ENCODE peak calls at places on chromosomes 12 and 14, in eight cellular contexts. G, X, L, R, C, T, E and P are unnamed samples.

GRCh38 chr14:64126548-64126947 is 167.6 kb downstream of the ESR2 start:
- DNase-seq in G (no peak), X (no peak), L (no peak), R (no peak), C (no peak), T (no peak), E (no peak), P (no peak)

GRCh38 chr14:61139006-61139599 is 142.0 kb downstream of the TMEM30B start:
- DNase-seq in G (no peak), X (no peak), L (no peak), R (no peak), C (no peak), T (no peak), E (no peak), P (no peak)

GRCh38 chr14:102509744-102510615 is at the start of gene ANKRD9:
- DNase-seq in G (peak; percentile 97), X (peak; percentile 85), L (peak; percentile 95), R (peak; percentile 30), C (peak; percentile 95), T (peak; percentile 99), E (peak; percentile 78), P (no peak)

GRCh38 chr12:124910561-124911478 is 3.6 kb downstream of the UBC start:
- DNase-seq in G (no peak), X (no peak), L (no peak), R (no peak), C (no peak), T (no peak), E (no peak), P (no peak)

GRCh38 chr12:53585726-53586125 is 40.5 kb downstream of the ATF7 start:
- DNase-seq in G (no peak), X (no peak), L (no peak), R (no peak), C (no peak), T (no peak), E (no peak), P (no peak)

GRCh38 chr12:11347810-11348209 is 37.6 kb upstream of the PRB4 start:
- DNase-seq in G (no peak), X (no peak), L (no peak), R (no peak), C (peak; percentile 4), T (no peak), E (no peak), P (no peak)

GRCh38 chr12:6735448-6736191 is 11.8 kb downstream of the COPS7A start:
- DNase-seq in G (peak; percentile 69), X (peak; percentile 46), L (peak; percentile 82), R (no peak), C (peak; percentile 54), T (no peak), E (no peak), P (no peak)

GRCh38 chr12:59742831-59743230 is 147.0 kb downstream of the SLC16A7 start:
- DNase-seq in G (no peak), X (no peak), L (no peak), R (no peak), C (no peak), T (no peak), E (no peak), P (no peak)

GRCh38 chr14:99747167-99747566 is 46.0 kb upstream of the EML1 start:
- DNase-seq in G (no peak), X (no peak), L (peak; percentile 58), R (no peak), C (no peak), T (no peak), E (no peak), P (no peak)

GRCh38 chr12:11970155-11970520 is 100.6 kb upstream of the BCL2L14 start:
- DNase-seq in G (no peak), X (no peak), L (no peak), R (no peak), C (no peak), T (no peak), E (no peak), P (no peak)

GRCh38 chr14:67263499-67264149 is 22.4 kb downstream of the PALS1 start:
- DNase-seq in G (no peak), X (no peak), L (no peak), R (no peak), C (no peak), T (no peak), E (no peak), P (no peak)

DNA sequence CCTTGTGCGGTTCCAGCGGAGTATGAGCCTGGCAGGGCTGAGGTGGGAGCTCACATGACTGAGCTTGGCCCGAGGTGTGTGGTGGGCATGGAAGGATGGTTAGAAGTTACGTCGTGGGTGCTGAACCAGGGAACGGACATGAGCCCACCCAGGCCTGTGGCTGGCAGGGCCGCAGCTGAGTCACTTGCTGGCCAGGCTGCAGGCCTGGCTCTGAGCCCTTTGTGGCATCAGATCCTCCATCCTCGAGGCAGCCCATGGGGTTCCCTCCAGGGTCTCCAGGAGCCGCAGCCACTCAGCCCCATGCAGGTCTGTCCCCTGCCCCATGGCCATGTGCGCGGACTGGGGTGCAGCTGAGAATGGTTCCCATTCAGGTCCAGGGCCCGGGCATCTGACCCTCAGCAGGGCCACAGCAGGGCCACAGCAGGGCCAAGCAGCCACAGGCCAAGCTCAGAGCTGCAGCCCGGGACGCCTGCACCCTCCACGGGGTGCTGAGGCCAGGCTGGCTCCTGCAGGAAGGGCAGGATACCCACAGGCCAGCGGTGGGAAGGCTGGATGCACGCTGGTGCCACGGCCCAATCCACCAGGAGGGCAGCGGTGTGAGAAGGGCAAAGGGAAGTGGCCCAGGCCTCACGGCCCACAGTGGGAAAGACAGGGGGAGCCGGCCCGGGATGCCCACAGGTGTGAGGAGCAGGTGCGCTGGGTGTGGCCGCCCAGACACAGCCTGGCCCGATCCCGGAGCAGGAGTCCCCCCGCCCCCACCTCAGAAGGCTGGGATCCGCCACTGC is 26.3 kb upstream of the ULK1 start:
- DNase-seq in G (no peak), X (no peak), L (no peak), R (no peak), C (no peak), T (no peak), E (no peak), P (no peak)
- H3K4me1 ChIP-seq in G (no peaks in the 10 kb centered on the region), X (peaks cover 28% of the 10 kb centered on the region), L (no peaks in the 10 kb centered on the region), R (no peaks in the 10 kb centered on the region), C (peaks cover 26% of the 10 kb centered on the region), T (no peaks in the 10 kb centered on the region), E (peaks cover 50% of the 10 kb centered on the region), P (peaks cover 6% of the 10 kb centered on the region)

DNA sequence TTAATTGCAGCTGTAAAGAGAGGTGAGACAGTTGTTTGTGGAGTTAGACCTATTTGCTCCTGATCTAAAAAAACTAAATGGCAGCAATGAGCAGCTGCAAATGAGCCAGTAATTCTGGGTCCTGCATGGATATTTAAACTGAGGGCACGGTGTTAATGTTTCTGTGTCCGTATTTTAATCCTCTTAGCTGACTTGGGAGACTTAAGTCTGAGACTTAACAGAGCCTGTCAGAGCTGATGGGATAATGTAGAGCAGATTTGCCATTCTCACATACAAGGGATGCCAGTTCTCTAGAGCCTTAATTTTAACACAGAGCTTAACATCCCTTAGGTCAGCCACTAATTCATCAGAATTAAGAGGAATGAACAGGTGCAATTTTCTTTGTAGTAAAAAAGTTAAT is 178.6 kb upstream of the PDE3A start:
- DNase-seq in G (no peak), X (no peak), L (no peak), R (no peak), C (no peak), T (no peak), E (no peak), P (no peak)
- TF ChIP-seq POLR2AphosphoS5 in G (no peak), X (no peak), L (no peak), R (no peak), C (no peak), T (no peak), E (no peak), P (no peak)

DNA sequence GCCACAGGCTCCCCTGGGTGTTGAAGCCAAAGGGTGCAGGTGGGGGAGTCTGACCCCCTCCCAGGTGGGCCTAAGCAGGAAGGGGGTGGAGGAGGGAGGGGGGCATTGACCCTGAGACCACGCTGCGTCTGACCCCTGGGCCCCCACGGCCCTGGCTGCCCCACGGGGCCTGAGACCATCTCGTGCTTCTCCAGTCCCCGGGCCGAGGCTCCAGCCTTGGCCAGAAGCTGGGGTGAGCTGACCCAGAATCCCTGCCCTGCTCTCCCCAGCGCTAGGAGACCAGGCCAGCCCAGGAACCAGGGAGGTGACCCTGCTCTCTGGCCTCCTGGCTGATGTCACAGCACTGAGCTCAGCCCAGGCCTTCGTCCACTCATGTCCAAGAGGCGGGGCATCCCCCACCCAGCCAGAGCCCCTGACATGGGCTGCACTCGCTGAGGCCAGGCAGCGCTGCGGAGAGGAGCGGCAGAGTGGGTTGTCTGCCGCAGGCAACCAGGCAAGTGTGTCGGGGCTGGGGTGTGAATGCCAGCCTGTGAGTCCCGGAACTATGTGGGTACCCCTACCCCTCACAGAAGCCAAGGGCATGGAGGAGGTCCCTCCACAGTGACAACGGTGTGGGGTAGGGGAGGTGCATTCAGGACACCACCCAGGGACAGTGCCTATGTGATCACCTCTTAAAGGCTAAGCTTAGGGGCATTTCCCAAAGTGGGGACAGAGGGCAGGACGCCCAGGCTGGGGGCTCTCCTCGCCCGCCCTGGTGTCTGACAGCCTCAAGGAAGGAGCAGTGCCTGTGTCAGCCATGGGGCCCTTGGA is 6.3 kb downstream of the TRMT61A start:
- DNase-seq in G (no peak), X (no peak), L (no peak), R (no peak), C (no peak), T (no peak), E (no peak), P (no peak)
- TF ChIP-seq POLR2A in G (no peak), X (no peak), L (no peak), R (no peak), C (no peak), T (no peak), E (no peak), P (no peak)

DNA sequence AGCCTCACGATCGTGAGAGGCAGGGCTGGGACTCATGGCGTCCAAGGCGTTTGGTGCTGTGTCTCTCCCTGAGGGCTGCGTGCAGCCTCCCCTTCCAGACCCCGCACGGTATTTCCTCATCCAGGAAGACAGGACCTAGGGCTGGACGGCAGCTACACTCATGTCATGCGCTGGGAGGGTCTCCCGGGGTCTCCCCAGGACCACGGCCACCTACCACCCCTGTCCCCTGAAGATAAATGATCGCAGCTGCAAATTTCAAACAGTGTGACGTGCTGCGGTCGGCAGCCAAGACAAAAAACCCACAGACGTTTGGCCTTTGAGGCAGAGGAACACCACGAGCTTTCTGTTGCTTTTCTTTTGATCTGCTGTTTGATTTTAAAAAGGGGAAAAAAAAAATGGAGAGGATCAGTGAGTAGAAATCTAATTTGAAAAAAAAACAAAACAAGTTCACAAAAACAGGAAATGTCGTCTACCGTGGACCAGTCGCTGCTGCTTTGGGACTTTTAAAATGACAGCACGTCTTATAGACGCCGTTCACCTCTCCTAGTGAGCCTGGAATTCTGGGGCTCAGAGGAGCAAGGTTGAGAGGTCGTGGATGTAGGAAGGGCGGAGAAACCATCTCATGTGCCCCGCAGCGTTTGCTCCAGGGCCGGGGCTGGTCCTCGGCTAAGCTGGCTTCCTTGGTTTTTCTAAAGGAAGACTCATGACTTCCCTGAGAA is 237.6 kb downstream of the SLC41A2 start:
- DNase-seq in G (peak; percentile 58), X (no peak), L (peak; percentile 85), R (no peak), C (no peak), T (no peak), E (no peak), P (no peak)
- H3K4me1 ChIP-seq in G (no peaks in the 10 kb centered on the region), X (no peaks in the 10 kb centered on the region), L (peaks cover 27% of the 10 kb centered on the region), R (peaks cover 35% of the 10 kb centered on the region), C (peaks cover 23% of the 10 kb centered on the region), T (peaks cover 11% of the 10 kb centered on the region), E (no peaks in the 10 kb centered on the region), P (peaks cover 15% of the 10 kb centered on the region)

DNA sequence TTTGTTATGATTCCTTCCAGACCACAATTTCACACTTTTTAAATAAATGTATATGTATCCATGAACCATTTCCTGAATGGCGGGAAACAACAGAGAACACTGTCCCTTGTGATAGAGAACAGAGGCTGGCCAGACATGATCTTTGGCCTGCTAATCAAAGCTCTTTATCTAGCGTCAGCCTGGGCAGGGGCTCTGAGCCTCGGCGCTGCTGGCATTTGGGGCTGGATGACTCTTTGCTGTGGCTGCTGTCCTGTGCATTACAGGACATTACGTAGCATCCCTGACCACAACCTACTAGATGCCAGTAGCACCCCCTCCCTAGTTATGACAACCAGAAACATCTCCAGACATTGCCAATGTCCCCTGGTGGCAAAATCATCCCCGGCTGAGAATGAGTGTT is 77.7 kb downstream of the DNAH10 start:
- DNase-seq in G (no peak), X (peak; percentile 43), L (no peak), R (no peak), C (no peak), T (no peak), E (no peak), P (no peak)
- TF ChIP-seq POLR2AphosphoS5 in G (no peak), X (no peak), L (no peak), R (no peak), C (no peak), T (no peak), E (no peak), P (no peak)